ENCODE peak calls at places on chromosomes 13 and 19, in five cellular contexts. One of them, this sample, is unnamed.

GRCh38 chr19:9828551-9829063 is 889 bp downstream of the UBL5 start:
- DNase-seq in dorsolateral prefrontal cortex: no peak
- DNase-seq in head of caudate nucleus: no peak
- DNase-seq in astrocyte of the hippocampus: no peak
- DNase-seq in occipital lobe: no peak
- DNase-seq in this sample: no peak

GRCh38 chr19:3046621-3047306 is 15.5 kb downstream of the TLE5 start:
- DNase-seq in dorsolateral prefrontal cortex: no peak
- DNase-seq in head of caudate nucleus: no peak
- DNase-seq in astrocyte of the hippocampus: no peak
- DNase-seq in occipital lobe: no peak
- DNase-seq in this sample: no peak

GRCh38 chr19:14089412-14089661 is 1.2 kb downstream of the SAMD1 start:
- DNase-seq in dorsolateral prefrontal cortex: no peak
- DNase-seq in head of caudate nucleus: no peak
- DNase-seq in astrocyte of the hippocampus: peak
- DNase-seq in occipital lobe: no peak
- DNase-seq in this sample: peak

GRCh38 chr13:57418067-57418677 is 213.4 kb upstream of the PCDH17 start:
- DNase-seq in dorsolateral prefrontal cortex: no peak
- DNase-seq in head of caudate nucleus: no peak
- DNase-seq in astrocyte of the hippocampus: no peak
- DNase-seq in occipital lobe: no peak
- DNase-seq in this sample: no peak

GRCh38 chr19:46616631-46617322 is 8.1 kb downstream of the PTGIR start:
- DNase-seq in dorsolateral prefrontal cortex: no peak
- DNase-seq in head of caudate nucleus: no peak
- DNase-seq in astrocyte of the hippocampus: peak
- DNase-seq in occipital lobe: no peak
- DNase-seq in this sample: peak

GRCh38 chr13:32428581-32429072 is 697 bp upstream of the N4BP2L1 start:
- DNase-seq in dorsolateral prefrontal cortex: no peak
- DNase-seq in head of caudate nucleus: peak
- DNase-seq in astrocyte of the hippocampus: no peak
- DNase-seq in occipital lobe: no peak
- DNase-seq in this sample: no peak

GRCh38 chr13:84366484-84366883 is 484.2 kb upstream of the SLITRK1 start:
- DNase-seq in dorsolateral prefrontal cortex: no peak
- DNase-seq in head of caudate nucleus: no peak
- DNase-seq in astrocyte of the hippocampus: peak
- DNase-seq in occipital lobe: no peak
- DNase-seq in this sample: no peak

GRCh38 chr19:38945562-38946228 is 15.0 kb downstream of the MRPS12 start:
- DNase-seq in dorsolateral prefrontal cortex: no peak
- DNase-seq in head of caudate nucleus: no peak
- DNase-seq in astrocyte of the hippocampus: no peak
- DNase-seq in occipital lobe: no peak
- DNase-seq in this sample: no peak

GRCh38 chr19:9940778-9941177 is 4.5 kb upstream of the OLFM2 start:
- DNase-seq in dorsolateral prefrontal cortex: no peak
- DNase-seq in head of caudate nucleus: no peak
- DNase-seq in astrocyte of the hippocampus: no peak
- DNase-seq in occipital lobe: no peak
- DNase-seq in this sample: no peak

GRCh38 chr13:33341861-33342452 is 56.4 kb upstream of the STARD13 start:
- DNase-seq in dorsolateral prefrontal cortex: no peak
- DNase-seq in head of caudate nucleus: no peak
- DNase-seq in astrocyte of the hippocampus: no peak
- DNase-seq in occipital lobe: no peak
- DNase-seq in this sample: no peak

GRCh38 chr19:6766357-6767080 is 716 bp downstream of the SH2D3A start:
- DNase-seq in dorsolateral prefrontal cortex: no peak
- DNase-seq in head of caudate nucleus: no peak
- DNase-seq in astrocyte of the hippocampus: no peak
- DNase-seq in occipital lobe: no peak
- DNase-seq in this sample: no peak

GRCh38 chr19:10756371-10756770 is 38.5 kb downstream of the DNM2 start:
- DNase-seq in dorsolateral prefrontal cortex: no peak
- DNase-seq in head of caudate nucleus: no peak
- DNase-seq in astrocyte of the hippocampus: no peak
- DNase-seq in occipital lobe: no peak
- DNase-seq in this sample: no peak

GRCh38 chr13:113769881-113770280 is 10.9 kb downstream of the TMEM255B start:
- DNase-seq in dorsolateral prefrontal cortex: no peak
- DNase-seq in head of caudate nucleus: no peak
- DNase-seq in astrocyte of the hippocampus: no peak
- DNase-seq in occipital lobe: no peak
- DNase-seq in this sample: no peak

GRCh38 chr13:67792151-67792665 is 562.1 kb upstream of the PCDH9 start:
- DNase-seq in dorsolateral prefrontal cortex: no peak
- DNase-seq in head of caudate nucleus: no peak
- DNase-seq in astrocyte of the hippocampus: peak
- DNase-seq in occipital lobe: no peak
- DNase-seq in this sample: no peak

GRCh38 chr19:45972081-45972943 is 1.4 kb downstream of the NOVA2 start:
- DNase-seq in dorsolateral prefrontal cortex: peak
- DNase-seq in head of caudate nucleus: peak
- DNase-seq in astrocyte of the hippocampus: peak
- DNase-seq in occipital lobe: no peak
- DNase-seq in this sample: no peak

GRCh38 chr13:33053397-33054066 is 37.3 kb downstream of the KL start:
- DNase-seq in dorsolateral prefrontal cortex: no peak
- DNase-seq in head of caudate nucleus: no peak
- DNase-seq in astrocyte of the hippocampus: peak
- DNase-seq in occipital lobe: no peak
- DNase-seq in this sample: no peak

GRCh38 chr19:19628499-19629134 is 597 bp upstream of the LPAR2 start:
- DNase-seq in dorsolateral prefrontal cortex: no peak
- DNase-seq in head of caudate nucleus: no peak
- DNase-seq in astrocyte of the hippocampus: peak
- DNase-seq in occipital lobe: no peak
- DNase-seq in this sample: peak

GRCh38 chr13:96052655-96053002 is 572 bp downstream of the UGGT2 start:
- DNase-seq in dorsolateral prefrontal cortex: no peak
- DNase-seq in head of caudate nucleus: no peak
- DNase-seq in astrocyte of the hippocampus: peak
- DNase-seq in occipital lobe: no peak
- DNase-seq in this sample: peak

GRCh38 chr13:90420683-90421082 is 926.8 kb upstream of the MIR17HG start:
- DNase-seq in dorsolateral prefrontal cortex: no peak
- DNase-seq in head of caudate nucleus: no peak
- DNase-seq in astrocyte of the hippocampus: no peak
- DNase-seq in occipital lobe: no peak
- DNase-seq in this sample: no peak

GRCh38 chr13:59691501-59692066 is 472.1 kb downstream of the DIAPH3 start:
- DNase-seq in dorsolateral prefrontal cortex: no peak
- DNase-seq in head of caudate nucleus: no peak
- DNase-seq in astrocyte of the hippocampus: no peak
- DNase-seq in occipital lobe: no peak
- DNase-seq in this sample: no peak

GRCh38 chr13:40639226-40639681 is 27.2 kb downstream of the FOXO1 start:
- DNase-seq in dorsolateral prefrontal cortex: no peak
- DNase-seq in head of caudate nucleus: no peak
- DNase-seq in astrocyte of the hippocampus: no peak
- DNase-seq in occipital lobe: no peak
- DNase-seq in this sample: no peak

GRCh38 chr19:13729859-13730258 is 34.5 kb upstream of the MRI1 start:
- DNase-seq in dorsolateral prefrontal cortex: no peak
- DNase-seq in head of caudate nucleus: no peak
- DNase-seq in astrocyte of the hippocampus: peak
- DNase-seq in occipital lobe: no peak
- DNase-seq in this sample: no peak

GRCh38 chr13:107370036-107370785 is 802.3 kb upstream of the ARGLU1 start:
- DNase-seq in dorsolateral prefrontal cortex: no peak
- DNase-seq in head of caudate nucleus: no peak
- DNase-seq in astrocyte of the hippocampus: peak
- DNase-seq in occipital lobe: no peak
- DNase-seq in this sample: no peak